ENCODE peak calls at places on chromosomes 3 and 15, in five cellular contexts. D is HepG2, A is upper lobe of left lung, V is transverse colon, S is GM12878. U is an unnamed sample. For H3K4me1, the result is how much of the 10 kb centered on the place peaks cover.

GRCh38 chr15:60918234-60918964 is 310.7 kb downstream of the RORA start:
- DNase-seq in S (no peak), D (no peak), V (peak), A (no peak), U (no peak)

GRCh38 chr3:63355809-63356208 is 77.7 kb downstream of the SYNPR start:
- DNase-seq in S (no peak), V (no peak), A (no peak), D (no peak), U (no peak)

GRCh38 chr3:126911162-126912026 is 71.5 kb upstream of the PLXNA1 start:
- DNase-seq in D (peak), A (no peak), V (peak), S (peak), U (no peak)

GRCh38 chr3:98199020-98199419 is 32.5 kb downstream of the OR5H15 start:
- DNase-seq in S (no peak), A (no peak), V (no peak), D (no peak), U (no peak)

GRCh38 chr3:37702478-37703154 is 159.1 kb upstream of the CTDSPL start:
- DNase-seq in A (no peak), V (no peak), D (no peak), S (no peak), U (no peak)

GRCh38 chr3:148998297-148998696 is 7.0 kb downstream of the GYG1 start:
- DNase-seq in A (no peak), V (no peak), S (no peak), D (no peak), U (no peak)

GRCh38 chr3:70861855-70862254 is 549.4 kb upstream of the MDFIC2 start:
- DNase-seq in V (no peak), A (no peak), S (no peak), D (no peak), U (no peak)

GRCh38 chr15:40323953-40324937 is 753 bp downstream of the INAFM2 start:
- DNase-seq in A (peak), S (no peak), D (no peak), V (no peak), U (no peak)

GRCh38 chr3:168197162-168197561 is 101.4 kb upstream of the GOLIM4 start:
- DNase-seq in S (no peak), V (no peak), D (peak), A (no peak), U (no peak)

GRCh38 chr3:127066635-127067034 is 83.7 kb downstream of the PLXNA1 start:
- DNase-seq in S (no peak), D (no peak), V (no peak), A (no peak), U (no peak)

GRCh38 chr15:41043276-41043675 is 72.8 kb downstream of the INO80 start:
- DNase-seq in V (no peak), D (peak), S (no peak), A (no peak), U (no peak)

GRCh38 chr3:111246967-111247760 is 175.5 kb downstream of the NECTIN3 start:
- DNase-seq in S (no peak), V (no peak), D (peak), A (no peak), U (no peak)

GRCh38 chr3:98906230-98906629 is 4.7 kb upstream of the DCBLD2 start:
- DNase-seq in V (no peak), D (no peak), A (no peak), S (no peak), U (no peak)

GRCh38 chr15:73631915-73632669 is 1.1 kb downstream of the NPTN start:
- DNase-seq in D (no peak), A (no peak), V (peak), S (no peak), U (no peak)

GRCh38 chr3:59433546-59433945 is 383.7 kb upstream of the CFAP20DC start:
- DNase-seq in V (no peak), S (no peak), A (no peak), D (no peak), U (no peak)

GRCh38 chr3:157300091-157300490 is 136.6 kb upstream of the PTX3 start:
- DNase-seq in S (no peak), A (no peak), V (no peak), D (no peak), U (no peak)

GRCh38 chr15:79290642-79291275 is 8.2 kb downstream of the ANKRD34C start:
- DNase-seq in S (no peak), A (no peak), D (no peak), V (no peak), U (no peak)

GRCh38 chr3:113746955-113747718 is at the start of gene ATP6V1A:
- DNase-seq in A (peak), S (no peak), D (peak), V (peak), U (peak)

GRCh38 chr15:68279218-68279533 is 1.6 kb downstream of the FEM1B start:
- DNase-seq in V (no peak), D (no peak), A (no peak), S (no peak), U (no peak)

GRCh38 chr15:31214158-31214863 is 112.3 kb upstream of the KLF13 start:
- DNase-seq in A (no peak), S (no peak), D (no peak), V (no peak), U (no peak)

GRCh38 chr3:179695672-179696313 is 43.0 kb downstream of the USP13 start:
- DNase-seq in A (no peak), D (no peak), V (no peak), S (no peak), U (peak)

GRCh38 chr3:129857899-129858298 is 35.6 kb downstream of the TMCC1 start:
- DNase-seq in D (peak), S (no peak), V (no peak), A (no peak), U (no peak)

GRCh38 chr3:44079916-44080315 is 161.8 kb upstream of the TOPAZ1 start:
- DNase-seq in A (no peak), D (no peak), V (no peak), S (no peak), U (peak)

GRCh38 chr15:68404056-68404798 is 27.7 kb downstream of the ITGA11 start:
- DNase-seq in V (no peak), A (no peak), S (no peak), D (no peak), U (peak)

GRCh38 chr3:43105597-43106292 is at the start of gene POMGNT2:
- DNase-seq in D (peak), V (peak), S (peak), A (peak), U (peak)

GRCh38 chr15:22893081-22893480 is 54.6 kb downstream of the NIPA2 start:
- DNase-seq in V (no peak), A (no peak), D (no peak), S (no peak), U (no peak)

GRCh38 chr3:190076601-190077444 is 43.9 kb downstream of the P3H2 start:
- DNase-seq in V (no peak), D (peak), S (no peak), A (no peak), U (no peak)

GRCh38 chr3:123328851-123329635 is 119.8 kb downstream of the ADCY5 start:
- DNase-seq in V (peak), A (peak), D (peak), S (no peak), U (peak)
- TF ChIP-seq EP300 in V (no peak), A (no peak), D (no peak), S (no peak), U (no peak)

GRCh38 chr3:154708554-154708953 is 278.6 kb upstream of the GPR149 start:
- DNase-seq in S (no peak), V (no peak), A (no peak), D (no peak), U (no peak)
- TF ChIP-seq CTCF in S (no peak), V (no peak), A (no peak), D (no peak), U (no peak)

GRCh38 chr15:55241193-55241592 is 44.5 kb upstream of the RSL24D1 start:
- DNase-seq in A (no peak), D (no peak), V (no peak), S (no peak), U (no peak)
- H3K4me1 ChIP-seq in A (under half), D (under half), V (under half), S (under half), U (under half)

DNA sequence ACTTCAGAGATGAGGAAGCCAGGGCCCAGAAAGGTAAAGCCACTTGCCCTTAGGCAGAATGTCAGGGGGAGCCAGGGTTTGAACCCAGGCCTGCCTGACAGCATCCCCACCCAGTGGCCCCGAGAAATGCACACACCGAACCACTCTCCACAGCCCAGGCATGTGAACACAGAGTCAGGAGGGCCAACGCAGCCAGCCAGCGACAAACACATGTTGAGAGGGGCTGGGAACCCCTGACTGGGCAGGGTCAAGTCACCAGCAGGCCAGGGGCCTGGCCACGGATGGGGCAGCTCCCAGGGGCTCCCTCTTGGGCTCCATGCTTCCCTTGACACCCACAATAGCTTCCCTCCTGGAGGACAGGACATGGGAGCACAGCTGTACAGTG is 5.1 kb upstream of the GRIP2 start:
- DNase-seq in A (no peak), S (no peak), V (no peak), D (no peak), U (no peak)
- TF ChIP-seq EP300 in A (no peak), S (no peak), V (no peak), D (no peak), U (no peak)